ENCODE peak calls at places on chromosome 1, in ten cellular contexts. V is NCI-H1417; A is activated naive CD4-positive, alpha-beta T cell treated with Interleukin-2 at 50 U/mL for 16 hours; U is AG08396; W is AG08395; B is astrocyte; L is mucosa of gallbladder; E is hepatic stellate cell; T is mesothelial cell of epicardium; M is NCI-H460. O is an unnamed sample.

GRCh38 chr1:88371396-88371795 is 312.7 kb upstream of the PKN2 start:
- DNase-seq in V (no peak), A (no peak), U (no peak), W (no peak), B (no peak), L (no peak), E (no peak), T (no peak), M (no peak), O (no peak)

GRCh38 chr1:233336554-233337442 is 9.3 kb downstream of the MAP3K21 start:
- DNase-seq in V (no peak), A (no peak), U (no peak), W (no peak), B (no peak), L (no peak), E (no peak), T (no peak), M (no peak), O (no peak)

GRCh38 chr1:209884249-209884648 is 53.8 kb upstream of the SYT14 start:
- DNase-seq in V (no peak), A (no peak), U (no peak), W (no peak), B (peak), L (no peak), E (peak), T (no peak), M (no peak), O (no peak)

GRCh38 chr1:244207042-244207934 is 156.2 kb downstream of the ZBTB18 start:
- DNase-seq in V (no peak), A (no peak), U (no peak), W (peak), B (peak), L (no peak), E (no peak), T (no peak), M (no peak), O (no peak)

GRCh38 chr1:8540266-8540926 is 222.5 kb downstream of the SLC45A1 start:
- DNase-seq in V (no peak), A (no peak), U (peak), W (peak), B (peak), L (no peak), E (peak), T (no peak), M (no peak), O (no peak)

GRCh38 chr1:165161130-165161529 is 195.4 kb downstream of the LMX1A start:
- DNase-seq in V (no peak), A (no peak), U (no peak), W (no peak), B (no peak), L (no peak), E (no peak), T (no peak), M (no peak), O (no peak)

GRCh38 chr1:55827350-55827749 is 612.2 kb upstream of the USP24 start:
- DNase-seq in V (no peak), A (no peak), U (peak), W (peak), B (peak), L (peak), E (peak), T (no peak), M (no peak), O (peak)

GRCh38 chr1:37995773-37996379 is 6.1 kb upstream of the SF3A3 start:
- DNase-seq in V (no peak), A (peak), U (peak), W (peak), B (peak), L (peak), E (peak), T (no peak), M (no peak), O (no peak)

GRCh38 chr1:17943506-17943905 is 164.1 kb upstream of the IGSF21 start:
- DNase-seq in V (no peak), A (no peak), U (no peak), W (no peak), B (no peak), L (no peak), E (no peak), T (no peak), M (no peak), O (no peak)

GRCh38 chr1:60573121-60573520 is 499.6 kb upstream of the C1orf87 start:
- DNase-seq in V (no peak), A (no peak), U (no peak), W (no peak), B (no peak), L (no peak), E (no peak), T (no peak), M (no peak), O (no peak)

GRCh38 chr1:55056632-55056992 is 17.3 kb downstream of the PCSK9 start:
- DNase-seq in V (no peak), A (no peak), U (no peak), W (no peak), B (no peak), L (no peak), E (no peak), T (no peak), M (no peak), O (no peak)

GRCh38 chr1:180672105-180672504 is 40.3 kb downstream of the XPR1 start:
- DNase-seq in V (no peak), A (no peak), U (no peak), W (no peak), B (no peak), L (no peak), E (no peak), T (no peak), M (no peak), O (no peak)

GRCh38 chr1:209652873-209653401 is 712 bp upstream of the LAMB3 start:
- DNase-seq in V (peak), A (peak), U (peak), W (no peak), B (peak), L (peak), E (no peak), T (peak), M (no peak), O (peak)

GRCh38 chr1:89708727-89709375 is 75.9 kb downstream of the LRRC8C start:
- DNase-seq in V (no peak), A (no peak), U (no peak), W (no peak), B (peak), L (no peak), E (no peak), T (no peak), M (no peak), O (no peak)